ENCODE peak calls at places on chromosomes 16 and 17, in eight cellular contexts. One of them, this sample, is unnamed.

GRCh38 chr16:77882359-77882758 is 94.0 kb downstream of the VAT1L start:
- DNase-seq in effector memory CD4-positive, alpha-beta T cell: no peak
- DNase-seq in left cardiac atrium: no peak
- DNase-seq in HL-60: no peak
- DNase-seq in trophoblast cell: no peak
- DNase-seq in adrenal gland: no peak
- DNase-seq in H54: no peak
- DNase-seq in ureter: no peak
- DNase-seq in this sample: peak; percentile 22

GRCh38 chr17:14297161-14297851 is 3.6 kb upstream of the HS3ST3B1 start:
- DNase-seq in effector memory CD4-positive, alpha-beta T cell: peak; percentile 16
- DNase-seq in adrenal gland: no peak
- DNase-seq in left cardiac atrium: peak; percentile 35
- DNase-seq in trophoblast cell: peak; percentile 58
- DNase-seq in H54: no peak
- DNase-seq in HL-60: peak; percentile 37
- DNase-seq in ureter: no peak
- DNase-seq in this sample: peak; percentile 71

GRCh38 chr16:62363451-62363850 is 327.2 kb upstream of the CDH8 start:
- DNase-seq in H54: no peak
- DNase-seq in HL-60: no peak
- DNase-seq in ureter: no peak
- DNase-seq in adrenal gland: no peak
- DNase-seq in trophoblast cell: no peak
- DNase-seq in left cardiac atrium: no peak
- DNase-seq in effector memory CD4-positive, alpha-beta T cell: no peak
- DNase-seq in this sample: no peak

GRCh38 chr16:19722269-19722952 is 4.3 kb downstream of the IQCK start:
- DNase-seq in H54: no peak
- DNase-seq in adrenal gland: no peak
- DNase-seq in left cardiac atrium: no peak
- DNase-seq in trophoblast cell: no peak
- DNase-seq in effector memory CD4-positive, alpha-beta T cell: no peak
- DNase-seq in ureter: no peak
- DNase-seq in HL-60: no peak
- DNase-seq in this sample: no peak

GRCh38 chr17:320809-321385 is 31.7 kb downstream of the RPH3AL start:
- DNase-seq in HL-60: no peak
- DNase-seq in effector memory CD4-positive, alpha-beta T cell: no peak
- DNase-seq in left cardiac atrium: peak; percentile 25
- DNase-seq in trophoblast cell: no peak
- DNase-seq in ureter: no peak
- DNase-seq in H54: no peak
- DNase-seq in adrenal gland: no peak
- DNase-seq in this sample: no peak

GRCh38 chr17:59783221-59784016 is 76.0 kb downstream of the VMP1 start:
- DNase-seq in left cardiac atrium: no peak
- DNase-seq in trophoblast cell: peak; percentile 38
- DNase-seq in adrenal gland: no peak
- DNase-seq in effector memory CD4-positive, alpha-beta T cell: no peak
- DNase-seq in ureter: no peak
- DNase-seq in H54: no peak
- DNase-seq in HL-60: no peak
- DNase-seq in this sample: peak; percentile 69

GRCh38 chr16:1407749-1408148 is 6.8 kb downstream of the UNKL start:
- DNase-seq in HL-60: no peak
- DNase-seq in adrenal gland: no peak
- DNase-seq in trophoblast cell: no peak
- DNase-seq in effector memory CD4-positive, alpha-beta T cell: no peak
- DNase-seq in H54: no peak
- DNase-seq in left cardiac atrium: no peak
- DNase-seq in ureter: no peak
- DNase-seq in this sample: peak; percentile 15

GRCh38 chr17:18143044-18143936 is 34.7 kb downstream of the MYO15A start:
- DNase-seq in left cardiac atrium: no peak
- DNase-seq in ureter: no peak
- DNase-seq in trophoblast cell: no peak
- DNase-seq in adrenal gland: no peak
- DNase-seq in HL-60: no peak
- DNase-seq in H54: no peak
- DNase-seq in effector memory CD4-positive, alpha-beta T cell: no peak
- DNase-seq in this sample: peak; percentile 33

GRCh38 chr17:5897320-5897911 is 172.8 kb upstream of the WSCD1 start:
- DNase-seq in adrenal gland: no peak
- DNase-seq in left cardiac atrium: no peak
- DNase-seq in H54: no peak
- DNase-seq in ureter: no peak
- DNase-seq in HL-60: no peak
- DNase-seq in effector memory CD4-positive, alpha-beta T cell: no peak
- DNase-seq in trophoblast cell: no peak
- DNase-seq in this sample: no peak

GRCh38 chr17:73983623-73984410 is 219.7 kb upstream of the RPL38 start:
- DNase-seq in adrenal gland: no peak
- DNase-seq in HL-60: no peak
- DNase-seq in effector memory CD4-positive, alpha-beta T cell: no peak
- DNase-seq in trophoblast cell: no peak
- DNase-seq in left cardiac atrium: no peak
- DNase-seq in ureter: no peak
- DNase-seq in H54: no peak
- DNase-seq in this sample: no peak

GRCh38 chr16:1674751-1675664 is 3.1 kb upstream of the JPT2 start:
- DNase-seq in trophoblast cell: peak; percentile 80
- DNase-seq in left cardiac atrium: no peak
- DNase-seq in H54: peak; percentile 96
- DNase-seq in adrenal gland: no peak
- DNase-seq in effector memory CD4-positive, alpha-beta T cell: no peak
- DNase-seq in ureter: no peak
- DNase-seq in HL-60: no peak
- DNase-seq in this sample: peak; percentile 70

GRCh38 chr17:27236710-27237315 is 57.1 kb upstream of the WSB1 start:
- DNase-seq in trophoblast cell: peak; percentile 96
- DNase-seq in HL-60: no peak
- DNase-seq in H54: no peak
- DNase-seq in ureter: peak; percentile 84
- DNase-seq in effector memory CD4-positive, alpha-beta T cell: peak; percentile 61
- DNase-seq in left cardiac atrium: peak; percentile 76
- DNase-seq in adrenal gland: peak; percentile 58
- DNase-seq in this sample: peak; percentile 89

GRCh38 chr17:32518856-32519768 is 32.3 kb downstream of the CDK5R1 start:
- DNase-seq in adrenal gland: no peak
- DNase-seq in effector memory CD4-positive, alpha-beta T cell: peak; percentile 27
- DNase-seq in left cardiac atrium: peak; percentile 42
- DNase-seq in HL-60: no peak
- DNase-seq in trophoblast cell: peak; percentile 18
- DNase-seq in ureter: no peak
- DNase-seq in H54: no peak
- DNase-seq in this sample: peak; percentile 16

GRCh38 chr17:76271669-76272540 is 6.8 kb downstream of the UBALD2 start:
- DNase-seq in H54: no peak
- DNase-seq in effector memory CD4-positive, alpha-beta T cell: peak; percentile 53
- DNase-seq in left cardiac atrium: no peak
- DNase-seq in adrenal gland: no peak
- DNase-seq in trophoblast cell: peak; percentile 38
- DNase-seq in HL-60: no peak
- DNase-seq in ureter: peak; percentile 68
- DNase-seq in this sample: no peak

GRCh38 chr17:41486809-41487530 is 2.7 kb downstream of the KRT36 start:
- DNase-seq in left cardiac atrium: no peak
- DNase-seq in trophoblast cell: peak; percentile 80
- DNase-seq in H54: no peak
- DNase-seq in ureter: no peak
- DNase-seq in adrenal gland: no peak
- DNase-seq in effector memory CD4-positive, alpha-beta T cell: no peak
- DNase-seq in HL-60: no peak
- DNase-seq in this sample: no peak

GRCh38 chr16:58269526-58269925 is 25.3 kb downstream of the PRSS54 start:
- DNase-seq in trophoblast cell: no peak
- DNase-seq in adrenal gland: no peak
- DNase-seq in left cardiac atrium: no peak
- DNase-seq in effector memory CD4-positive, alpha-beta T cell: no peak
- DNase-seq in ureter: no peak
- DNase-seq in HL-60: no peak
- DNase-seq in H54: no peak
- DNase-seq in this sample: peak; percentile 7

GRCh38 chr16:26905336-26905735 is 161.4 kb upstream of the C16orf82 start:
- DNase-seq in ureter: no peak
- DNase-seq in H54: no peak
- DNase-seq in trophoblast cell: no peak
- DNase-seq in left cardiac atrium: no peak
- DNase-seq in effector memory CD4-positive, alpha-beta T cell: no peak
- DNase-seq in adrenal gland: no peak
- DNase-seq in HL-60: no peak
- DNase-seq in this sample: peak; percentile 50

GRCh38 chr17:42780816-42781638 is 617 bp downstream of the WNK4 start:
- DNase-seq in ureter: no peak
- DNase-seq in left cardiac atrium: no peak
- DNase-seq in HL-60: no peak
- DNase-seq in adrenal gland: no peak
- DNase-seq in H54: no peak
- DNase-seq in effector memory CD4-positive, alpha-beta T cell: no peak
- DNase-seq in trophoblast cell: no peak
- DNase-seq in this sample: no peak

GRCh38 chr17:76585649-76586593 is at the start of gene ST6GALNAC2:
- DNase-seq in ureter: peak; percentile 72
- DNase-seq in effector memory CD4-positive, alpha-beta T cell: peak; percentile 32
- DNase-seq in HL-60: no peak
- DNase-seq in adrenal gland: peak; percentile 73
- DNase-seq in left cardiac atrium: peak; percentile 76
- DNase-seq in H54: peak; percentile 76
- DNase-seq in trophoblast cell: peak; percentile 91
- DNase-seq in this sample: no peak

GRCh38 chr16:66434619-66435430 is 7.7 kb downstream of the BEAN1 start:
- DNase-seq in trophoblast cell: peak; percentile 59
- DNase-seq in effector memory CD4-positive, alpha-beta T cell: no peak
- DNase-seq in ureter: no peak
- DNase-seq in H54: no peak
- DNase-seq in adrenal gland: no peak
- DNase-seq in HL-60: no peak
- DNase-seq in left cardiac atrium: no peak
- DNase-seq in this sample: no peak

GRCh38 chr16:86508028-86508946 is 2.0 kb upstream of the FOXF1 start:
- DNase-seq in left cardiac atrium: no peak
- DNase-seq in effector memory CD4-positive, alpha-beta T cell: no peak
- DNase-seq in adrenal gland: no peak
- DNase-seq in HL-60: no peak
- DNase-seq in trophoblast cell: no peak
- DNase-seq in ureter: no peak
- DNase-seq in H54: no peak
- DNase-seq in this sample: peak; percentile 31

GRCh38 chr17:78131172-78132085 is 858 bp downstream of the TMC8 start:
- DNase-seq in effector memory CD4-positive, alpha-beta T cell: no peak
- DNase-seq in H54: no peak
- DNase-seq in HL-60: no peak
- DNase-seq in adrenal gland: no peak
- DNase-seq in trophoblast cell: no peak
- DNase-seq in left cardiac atrium: no peak
- DNase-seq in ureter: no peak
- DNase-seq in this sample: no peak

GRCh38 chr17:38730526-38731379 is 612 bp downstream of the CISD3 start:
- DNase-seq in adrenal gland: peak; percentile 88
- DNase-seq in left cardiac atrium: peak; percentile 87
- DNase-seq in H54: peak; percentile 77
- DNase-seq in ureter: peak; percentile 85
- DNase-seq in trophoblast cell: peak; percentile 42
- DNase-seq in HL-60: no peak
- DNase-seq in effector memory CD4-positive, alpha-beta T cell: no peak
- DNase-seq in this sample: peak; percentile 52

GRCh38 chr17:71315568-71315967 is 805.3 kb upstream of the SOX9 start:
- DNase-seq in trophoblast cell: no peak
- DNase-seq in ureter: no peak
- DNase-seq in effector memory CD4-positive, alpha-beta T cell: no peak
- DNase-seq in left cardiac atrium: no peak
- DNase-seq in HL-60: no peak
- DNase-seq in H54: no peak
- DNase-seq in adrenal gland: no peak
- DNase-seq in this sample: no peak

GRCh38 chr17:30436729-30437128 is 40.5 kb upstream of the GOSR1 start:
- DNase-seq in HL-60: no peak
- DNase-seq in H54: no peak
- DNase-seq in ureter: no peak
- DNase-seq in effector memory CD4-positive, alpha-beta T cell: no peak
- DNase-seq in adrenal gland: no peak
- DNase-seq in left cardiac atrium: no peak
- DNase-seq in trophoblast cell: no peak
- DNase-seq in this sample: no peak

GRCh38 chr17:55320594-55321506 is 56.1 kb downstream of the HLF start:
- DNase-seq in left cardiac atrium: no peak
- DNase-seq in trophoblast cell: no peak
- DNase-seq in ureter: peak; percentile 63
- DNase-seq in HL-60: no peak
- DNase-seq in adrenal gland: no peak
- DNase-seq in effector memory CD4-positive, alpha-beta T cell: no peak
- DNase-seq in H54: no peak
- DNase-seq in this sample: no peak

GRCh38 chr16:75238132-75238852 is 13.1 kb downstream of the BCAR1 start:
- DNase-seq in trophoblast cell: no peak
- DNase-seq in adrenal gland: peak; percentile 93
- DNase-seq in HL-60: no peak
- DNase-seq in H54: no peak
- DNase-seq in left cardiac atrium: peak; percentile 86
- DNase-seq in effector memory CD4-positive, alpha-beta T cell: no peak
- DNase-seq in ureter: peak; percentile 82
- DNase-seq in this sample: peak; percentile 92

GRCh38 chr16:69107311-69107962 is 2.0 kb downstream of the HAS3 start:
- DNase-seq in left cardiac atrium: peak; percentile 55
- DNase-seq in H54: no peak
- DNase-seq in adrenal gland: no peak
- DNase-seq in effector memory CD4-positive, alpha-beta T cell: no peak
- DNase-seq in HL-60: no peak
- DNase-seq in ureter: no peak
- DNase-seq in trophoblast cell: peak; percentile 45
- DNase-seq in this sample: no peak

GRCh38 chr17:78044280-78044835 is 84.2 kb downstream of the TMC6 start:
- DNase-seq in HL-60: no peak
- DNase-seq in trophoblast cell: peak; percentile 17
- DNase-seq in adrenal gland: no peak
- DNase-seq in effector memory CD4-positive, alpha-beta T cell: no peak
- DNase-seq in H54: no peak
- DNase-seq in ureter: no peak
- DNase-seq in left cardiac atrium: no peak
- DNase-seq in this sample: no peak

GRCh38 chr17:77373298-77374169 is 232.8 kb downstream of the SEC14L1 start:
- DNase-seq in HL-60: no peak
- DNase-seq in trophoblast cell: peak; percentile 56
- DNase-seq in H54: no peak
- DNase-seq in adrenal gland: peak; percentile 51
- DNase-seq in ureter: no peak
- DNase-seq in left cardiac atrium: no peak
- DNase-seq in effector memory CD4-positive, alpha-beta T cell: no peak
- DNase-seq in this sample: peak; percentile 45

GRCh38 chr17:40878044-40878443 is 7.0 kb downstream of the KRT20 start:
- DNase-seq in HL-60: no peak
- DNase-seq in left cardiac atrium: no peak
- DNase-seq in ureter: no peak
- DNase-seq in trophoblast cell: no peak
- DNase-seq in H54: no peak
- DNase-seq in adrenal gland: no peak
- DNase-seq in effector memory CD4-positive, alpha-beta T cell: no peak
- DNase-seq in this sample: no peak

GRCh38 chr17:80295146-80295545 is 34.5 kb downstream of the RNF213 start:
- DNase-seq in HL-60: no peak
- DNase-seq in H54: no peak
- DNase-seq in ureter: no peak
- DNase-seq in left cardiac atrium: no peak
- DNase-seq in trophoblast cell: no peak
- DNase-seq in effector memory CD4-positive, alpha-beta T cell: no peak
- DNase-seq in adrenal gland: no peak
- DNase-seq in this sample: no peak

This sample was measured in choroid plexus epithelial cell.